ENCODE peak calls at places on chromosomes 2 and 18, in eight cellular contexts. S is epithelial cell of esophagus, Q is DND-41, K is IMR-90, T is dorsolateral prefrontal cortex, J is cardiac fibroblast, N is GM23338, B is HFFc6. I is an unnamed sample.

GRCh38 chr2:176163655-176164021 is 6.5 kb downstream of the HOXD3 start:
- DNase-seq in S (no peak), Q (no peak), K (no peak), T (no peak), J (no peak), N (peak; percentile 47), B (no peak), I (no peak)

GRCh38 chr2:146209842-146210275 is 1635.0 kb upstream of the ACVR2A start:
- DNase-seq in S (no peak), Q (no peak), K (no peak), T (no peak), J (no peak), N (no peak), B (no peak), I (no peak)

GRCh38 chr2:202612145-202612544 is 22.6 kb upstream of the FAM117B start:
- DNase-seq in S (no peak), Q (no peak), K (no peak), T (no peak), J (no peak), N (no peak), B (no peak), I (no peak)

GRCh38 chr18:2981212-2981728 is 31.7 kb downstream of the LPIN2 start:
- DNase-seq in S (peak; percentile 48), Q (no peak), K (peak; percentile 95), T (no peak), J (peak; percentile 81), N (no peak), B (peak; percentile 89), I (peak; percentile 72)

GRCh38 chr2:181054843-181055242 is 74.4 kb downstream of the UBE2E3 start:
- DNase-seq in S (peak; percentile 60), Q (no peak), K (peak; percentile 30), T (no peak), J (no peak), N (no peak), B (no peak), I (no peak)

GRCh38 chr18:34339155-34339554 is 114.4 kb upstream of the NOL4 start:
- DNase-seq in S (no peak), Q (no peak), K (no peak), T (no peak), J (no peak), N (no peak), B (no peak), I (no peak)

GRCh38 chr2:62014102-62014501 is 108.6 kb downstream of the COMMD1 start:
- DNase-seq in S (peak; percentile 1), Q (no peak), K (peak; percentile 70), T (peak; percentile 72), J (peak; percentile 94), N (peak; percentile 22), B (peak; percentile 21), I (no peak)

GRCh38 chr2:74524955-74525716 is 895 bp downstream of the DQX1 start:
- DNase-seq in S (no peak), Q (no peak), K (no peak), T (no peak), J (no peak), N (no peak), B (no peak), I (no peak)

GRCh38 chr2:84158605-84159004 is 300.5 kb downstream of the SUCLG1 start:
- DNase-seq in S (no peak), Q (no peak), K (no peak), T (no peak), J (no peak), N (no peak), B (no peak), I (no peak)

GRCh38 chr2:175012516-175012915 is 7.3 kb upstream of the CHN1 start:
- DNase-seq in S (no peak), Q (no peak), K (no peak), T (no peak), J (no peak), N (no peak), B (no peak), I (peak; percentile 30)

GRCh38 chr18:26804474-26804873 is 61.0 kb downstream of the AQP4 start:
- DNase-seq in S (no peak), Q (peak; percentile 15), K (no peak), T (no peak), J (no peak), N (peak; percentile 33), B (no peak), I (no peak)

GRCh38 chr2:63875143-63875542 is 33.4 kb downstream of the UGP2 start:
- DNase-seq in S (peak; percentile 71), Q (no peak), K (peak; percentile 13), T (no peak), J (no peak), N (no peak), B (peak; percentile 47), I (peak; percentile 35)

GRCh38 chr2:37211212-37211611 is 14.9 kb downstream of the CEBPZOS start:
- DNase-seq in S (no peak), Q (no peak), K (peak; percentile 26), T (no peak), J (no peak), N (no peak), B (peak; percentile 19), I (no peak)

GRCh38 chr2:64525323-64525625 is 1.1 kb downstream of the AFTPH start:
- DNase-seq in S (peak; percentile 60), Q (no peak), K (peak; percentile 16), T (no peak), J (peak; percentile 18), N (peak; percentile 24), B (no peak), I (peak; percentile 25)

GRCh38 chr2:88729061-88729745 is 37.7 kb downstream of the RPIA start:
- DNase-seq in S (peak; percentile 15), Q (no peak), K (no peak), T (no peak), J (no peak), N (no peak), B (peak; percentile 39), I (no peak)

GRCh38 chr2:128187032-128187654 is 96.1 kb downstream of the UGGT1 start:
- DNase-seq in S (peak; percentile 33), Q (no peak), K (peak; percentile 83), T (no peak), J (peak; percentile 85), N (no peak), B (peak; percentile 28), I (peak; percentile 48)

GRCh38 chr2:233210843-233211600 is 40.5 kb upstream of the ATG16L1 start:
- DNase-seq in S (peak; percentile 92), Q (no peak), K (peak; percentile 90), T (no peak), J (peak; percentile 95), N (no peak), B (peak; percentile 89), I (peak; percentile 93)

GRCh38 chr2:229974271-229974670 is 52.0 kb downstream of the FBXO36 start:
- DNase-seq in S (peak; percentile 15), Q (no peak), K (peak; percentile 78), T (no peak), J (peak; percentile 94), N (peak; percentile 35), B (peak; percentile 65), I (no peak)

GRCh38 chr2:24577481-24577880 is 86.4 kb downstream of the NCOA1 start:
- DNase-seq in S (no peak), Q (no peak), K (no peak), T (no peak), J (no peak), N (no peak), B (no peak), I (no peak)

GRCh38 chr2:96702098-96702785 is 37.6 kb downstream of the LMAN2L start:
- DNase-seq in S (peak; percentile 80), Q (no peak), K (no peak), T (no peak), J (no peak), N (no peak), B (no peak), I (peak; percentile 38)

GRCh38 chr2:196066794-196067382 is 1.7 kb downstream of the DNAH7 start:
- DNase-seq in S (peak; percentile 48), Q (no peak), K (peak; percentile 35), T (no peak), J (peak; percentile 48), N (peak; percentile 59), B (peak; percentile 40), I (peak; percentile 53)
- TF ChIP-seq CTCF in S (peak; percentile 57), Q (peak; percentile 82), K (peak; percentile 69), T (peak; percentile 74), J (peak; percentile 56), N (peak; percentile 58), B (peak; percentile 86), I (peak; percentile 47)

GRCh38 chr2:112577756-112578155 is 6.7 kb upstream of the CHCHD5 start:
- DNase-seq in S (no peak), Q (no peak), K (peak; percentile 53), T (no peak), J (peak; percentile 46), N (peak; percentile 57), B (peak; percentile 24), I (no peak)
- TF ChIP-seq CTCF in S (no peak), Q (peak; percentile 32), K (peak; percentile 26), T (no peak), J (peak; percentile 4), N (peak; percentile 28), B (peak; percentile 46), I (no peak)

GRCh38 chr2:237432484-237433092 is 18.6 kb upstream of the COL6A3 start:
- DNase-seq in S (peak; percentile 93), Q (no peak), K (peak; percentile 93), T (peak; percentile 64), J (peak; percentile 82), N (no peak), B (peak; percentile 98), I (peak; percentile 92)
- TF ChIP-seq CTCF in S (no peak), Q (no peak), K (peak; percentile 58), T (no peak), J (peak; percentile 45), N (peak; percentile 3), B (peak; percentile 73), I (no peak)

DNA sequence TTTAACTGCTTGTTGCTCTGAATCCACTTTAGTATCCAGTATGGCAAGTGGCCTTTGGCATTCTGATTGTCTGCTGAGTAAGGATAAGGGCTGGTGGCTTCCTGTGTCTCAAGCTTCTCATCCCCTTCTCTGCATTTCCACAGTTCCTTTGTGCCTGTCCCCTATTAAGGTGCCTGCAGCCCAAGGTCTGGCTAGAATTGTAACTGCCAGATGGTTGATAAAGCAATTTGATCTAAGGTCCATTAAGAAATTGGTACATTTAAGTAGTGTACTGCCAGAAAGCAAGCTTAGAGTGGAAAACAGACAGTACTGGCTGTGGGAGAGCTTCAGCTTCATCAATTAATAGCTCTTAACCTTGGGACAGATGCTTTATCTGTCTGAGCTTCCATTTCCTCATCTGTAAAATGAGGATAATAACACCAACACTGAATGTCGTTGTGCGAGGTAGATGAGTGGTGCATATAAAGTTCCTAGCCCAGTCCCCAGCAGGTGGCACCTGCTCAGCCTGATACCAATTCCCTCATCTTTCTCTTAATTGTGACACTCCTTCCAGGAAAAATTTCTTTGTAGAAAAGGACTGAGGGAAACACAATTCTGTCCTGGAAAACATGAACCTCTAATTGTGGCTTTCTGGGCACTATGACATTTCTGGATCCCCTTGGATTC is 570.6 kb upstream of the GCFC2 start:
- DNase-seq in S (no peak), Q (no peak), K (no peak), T (no peak), J (no peak), N (no peak), B (no peak), I (no peak)
- TF ChIP-seq CTCF in S (no peak), Q (peak; percentile 6), K (no peak), T (no peak), J (no peak), N (peak; percentile 39), B (no peak), I (no peak)

DNA sequence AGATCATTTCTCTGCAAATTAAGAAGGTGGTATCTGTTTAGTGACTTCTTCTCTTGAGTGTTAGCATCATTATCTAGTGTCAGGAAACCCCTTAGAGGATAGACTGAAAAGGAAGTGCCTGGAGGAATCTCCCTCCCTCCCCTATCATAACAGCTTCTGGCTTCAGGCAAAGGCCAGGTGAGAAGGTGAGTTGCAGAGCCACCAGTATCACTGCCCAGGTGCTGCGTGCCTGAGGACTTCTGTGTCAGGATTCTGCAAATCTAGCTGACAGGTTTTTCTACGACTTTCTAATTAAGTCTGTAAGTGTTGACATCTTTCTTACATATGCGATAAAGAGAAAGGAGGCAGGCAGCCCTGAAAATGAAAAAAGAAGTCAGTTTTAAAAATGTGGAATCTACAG is 111.9 kb downstream of the CCDC85A start:
- DNase-seq in S (no peak), Q (no peak), K (no peak), T (no peak), J (no peak), N (no peak), B (no peak), I (no peak)
- TF ChIP-seq CTCF in S (no peak), Q (no peak), K (no peak), T (no peak), J (no peak), N (no peak), B (no peak), I (no peak)

I was measured in MCF 10A.